ENCODE peak calls at places on chromosomes 13 and 19, in six cellular contexts. H is A549, A is IMR-90, Q is cardiac muscle cell, T is ascending aorta, U is breast epithelium. I is an unnamed sample.

GRCh38 chr13:39809466-39809865 is 154.0 kb downstream of the COG6 start:
- DNase-seq in H (no peak), A (no peak), Q (no peak), T (no peak), U (no peak), I (no peak)

GRCh38 chr19:28488006-28488405 is 724.9 kb downstream of the UQCRFS1 start:
- DNase-seq in H (no peak), A (no peak), Q (no peak), T (no peak), U (no peak), I (no peak)

GRCh38 chr13:40987606-40988280 is 31.4 kb downstream of the ELF1 start:
- DNase-seq in H (no peak), A (peak; percentile 61), Q (no peak), T (no peak), U (no peak), I (no peak)

GRCh38 chr19:43152217-43152616 is 34.1 kb downstream of the PSG5 start:
- DNase-seq in H (no peak), A (peak; percentile 41), Q (no peak), T (no peak), U (no peak), I (no peak)

GRCh38 chr19:29843180-29844051 is 31.6 kb downstream of the CCNE1 start:
- DNase-seq in H (no peak), A (no peak), Q (peak; percentile 63), T (no peak), U (no peak), I (peak; percentile 14)

GRCh38 chr19:17049711-17050280 is 23.2 kb upstream of the CPAMD8 start:
- DNase-seq in H (peak; percentile 16), A (peak; percentile 73), Q (peak; percentile 56), T (no peak), U (no peak), I (no peak)

GRCh38 chr13:21576424-21576823 is 27.5 kb downstream of the MICU2 start:
- DNase-seq in H (no peak), A (peak; percentile 33), Q (peak; percentile 7), T (no peak), U (no peak), I (no peak)

GRCh38 chr19:38519168-38519567 is 85.7 kb downstream of the RYR1 start:
- DNase-seq in H (no peak), A (no peak), Q (no peak), T (no peak), U (no peak), I (no peak)

GRCh38 chr13:109595466-109595865 is 190.9 kb downstream of the IRS2 start:
- DNase-seq in H (no peak), A (no peak), Q (no peak), T (no peak), U (no peak), I (no peak)

GRCh38 chr19:50817941-50818858 is 5.4 kb downstream of the KLK1 start:
- DNase-seq in H (peak; percentile 67), A (no peak), Q (peak; percentile 26), T (no peak), U (no peak), I (no peak)

GRCh38 chr13:113953561-113953960 is 20.3 kb downstream of the C13orf46 start:
- DNase-seq in H (no peak), A (no peak), Q (no peak), T (no peak), U (no peak), I (no peak)

GRCh38 chr19:7722231-7722651 is 9.7 kb downstream of the CLEC4G start:
- DNase-seq in H (no peak), A (no peak), Q (no peak), T (no peak), U (no peak), I (no peak)

GRCh38 chr19:44637390-44637764 is 6.3 kb upstream of the PVR start:
- DNase-seq in H (no peak), A (no peak), Q (no peak), T (no peak), U (no peak), I (no peak)

GRCh38 chr13:75302031-75302430 is 179.9 kb downstream of the TBC1D4 start:
- DNase-seq in H (no peak), A (no peak), Q (peak; percentile 47), T (no peak), U (no peak), I (no peak)

GRCh38 chr19:29671393-29672076 is 6.3 kb downstream of the PLEKHF1 start:
- DNase-seq in H (peak; percentile 56), A (no peak), Q (peak; percentile 60), T (no peak), U (peak; percentile 74), I (no peak)

GRCh38 chr19:29851769-29852521 is 40.2 kb downstream of the CCNE1 start:
- DNase-seq in H (no peak), A (no peak), Q (no peak), T (no peak), U (no peak), I (no peak)

GRCh38 chr13:32889986-32890565 is 126.1 kb upstream of the KL start:
- DNase-seq in H (no peak), A (no peak), Q (no peak), T (no peak), U (no peak), I (no peak)

GRCh38 chr19:29789007-29789406 is 22.8 kb upstream of the CCNE1 start:
- DNase-seq in H (no peak), A (no peak), Q (no peak), T (no peak), U (no peak), I (no peak)

GRCh38 chr13:25203256-25203794 is 31.2 kb upstream of the AMER2 start:
- DNase-seq in H (no peak), A (no peak), Q (no peak), T (no peak), U (no peak), I (no peak)
- H3K27ac ChIP-seq in H (no peak overlapping the region), A (no peak overlapping the region), Q (no peak overlapping the region), T (no peak overlapping the region), U (no peak overlapping the region), I (peak overlapping the region; percentile 39)

DNA sequence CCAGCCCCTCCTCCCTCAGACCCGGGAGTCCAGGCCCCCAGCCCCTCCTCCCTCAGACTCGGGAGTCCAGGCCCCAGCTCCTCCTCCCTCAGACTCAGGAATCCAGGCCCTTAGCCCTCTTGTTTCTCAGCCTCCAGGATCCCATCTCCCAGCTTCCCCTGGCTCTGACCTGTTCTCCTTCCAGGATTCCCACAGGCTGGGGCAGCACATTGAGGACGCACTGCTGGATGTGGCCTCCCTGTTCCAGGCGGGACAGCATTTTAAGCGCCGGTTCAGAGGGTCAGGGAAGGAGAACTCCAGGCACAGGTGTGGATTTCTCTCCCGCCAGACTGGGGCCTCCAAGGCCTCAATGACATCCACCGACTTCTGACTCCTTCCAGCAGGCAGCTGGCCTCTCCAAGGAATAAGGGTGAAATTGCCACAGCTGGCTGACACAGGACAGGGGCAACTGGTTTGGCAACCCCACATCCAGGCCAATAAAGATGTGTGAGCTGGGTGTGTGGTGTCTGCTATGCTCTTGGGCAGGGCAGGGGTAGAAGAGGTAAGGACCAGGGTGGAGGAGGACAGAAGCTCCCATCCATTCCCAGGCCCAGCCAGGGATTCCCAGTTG is 22.4 kb downstream of the CPT1C start:
- DNase-seq in H (no peak), A (no peak), Q (no peak), T (no peak), U (no peak), I (no peak)
- H3K27ac ChIP-seq in H (peak overlapping the region; percentile 81), A (no peak overlapping the region), Q (no peak overlapping the region), T (no peak overlapping the region), U (no peak overlapping the region), I (no peak overlapping the region)

DNA sequence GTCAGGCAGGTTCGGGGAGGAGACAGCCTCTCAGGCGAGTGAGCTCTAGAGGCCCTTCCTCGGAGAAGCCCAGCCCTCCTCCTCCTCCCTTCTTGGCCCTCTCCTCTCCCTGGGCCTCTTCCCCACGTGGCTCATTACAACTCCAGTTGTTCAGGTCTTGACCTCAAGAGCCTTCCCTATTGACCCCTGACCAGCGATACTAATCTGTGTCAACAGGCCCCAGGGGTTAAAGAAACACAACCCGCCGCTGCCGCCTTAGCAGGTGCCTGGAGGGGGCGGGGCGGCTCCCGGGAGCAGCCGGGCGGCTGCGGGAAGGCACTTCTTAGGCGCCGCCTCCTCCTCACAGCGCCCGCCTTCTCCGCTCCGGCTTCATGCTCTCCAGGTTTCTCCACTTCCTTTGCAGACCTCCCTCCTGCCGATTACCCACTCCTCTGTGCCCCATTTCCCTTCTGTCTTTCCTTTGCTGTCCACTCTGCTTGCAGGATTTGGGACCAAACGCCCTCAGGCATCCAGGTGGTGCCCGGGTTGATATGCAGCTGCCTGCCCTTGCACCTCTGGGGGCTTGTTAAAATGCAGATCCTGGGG is 51.0 kb downstream of the LYL1 start:
- DNase-seq in H (peak; percentile 14), A (peak; percentile 24), Q (peak; percentile 67), T (no peak), U (peak; percentile 80), I (no peak)
- H3K27ac ChIP-seq in H (peak overlapping the region; percentile 48), A (peak overlapping the region; percentile 100), Q (no peak overlapping the region), T (peak overlapping the region; percentile 99), U (peak overlapping the region; percentile 100), I (peak overlapping the region; percentile 86)

DNA sequence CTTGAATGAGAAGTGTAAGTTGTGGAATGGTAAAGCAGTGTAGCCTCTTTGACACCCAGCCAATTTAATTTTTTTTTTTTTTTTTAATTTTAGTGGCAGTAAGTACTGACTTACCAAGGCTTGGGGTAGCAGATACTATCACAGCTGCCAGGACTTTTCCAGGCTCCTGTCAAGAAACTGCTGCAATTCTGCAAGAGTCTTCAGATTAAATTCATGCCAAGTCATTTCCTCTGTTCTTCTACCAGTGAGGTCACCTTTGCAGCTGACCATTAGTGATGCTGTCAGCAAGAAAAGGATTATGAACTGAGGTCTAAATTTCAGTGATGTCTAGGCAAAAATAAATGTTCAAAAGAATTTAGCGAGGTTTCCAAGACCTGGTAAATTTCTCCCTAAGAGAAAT is 91.2 kb downstream of the GGACT start:
- DNase-seq in H (no peak), A (peak; percentile 73), Q (peak; percentile 87), T (no peak), U (no peak), I (no peak)
- H3K27ac ChIP-seq in H (no peak overlapping the region), A (no peak overlapping the region), Q (no peak overlapping the region), T (no peak overlapping the region), U (no peak overlapping the region), I (no peak overlapping the region)

I was measured in substantia nigra.